ENCODE peak calls at places on chromosomes 7 and 10, in six cellular contexts. V, Q, B, G, O and H are unnamed samples.

GRCh38 chr10:80462986-80463741 is 9.1 kb downstream of the TSPAN14 start:
- DNase-seq in G (peak), V (no peak), Q (no peak), O (no peak), B (peak), H (no peak)

GRCh38 chr10:58189269-58189668 is 78.4 kb downstream of the IPMK start:
- DNase-seq in Q (no peak), G (peak), V (no peak), B (no peak), O (no peak), H (no peak)

GRCh38 chr7:151834281-151835035 is 42.5 kb downstream of the PRKAG2 start:
- DNase-seq in Q (no peak), G (no peak), V (no peak), B (no peak), O (no peak), H (no peak)

GRCh38 chr10:93954726-93955363 is 38.9 kb upstream of the PLCE1 start:
- DNase-seq in G (peak), V (no peak), B (no peak), O (no peak), Q (no peak), H (no peak)

GRCh38 chr7:118352854-118353453 is 128.4 kb downstream of the ANKRD7 start:
- DNase-seq in G (peak), V (no peak), Q (no peak), O (no peak), B (peak), H (peak)

GRCh38 chr7:5420841-5421625 is 2.6 kb downstream of the TNRC18 start:
- DNase-seq in V (no peak), G (peak), B (no peak), O (no peak), Q (no peak), H (no peak)

GRCh38 chr10:31383810-31384588 is 65.0 kb downstream of the ZEB1 start:
- DNase-seq in V (no peak), Q (no peak), B (peak), O (peak), G (no peak), H (peak)

GRCh38 chr10:8874972-8875371 is 820.5 kb downstream of the GATA3 start:
- DNase-seq in O (no peak), Q (no peak), V (no peak), B (no peak), G (no peak), H (no peak)

GRCh38 chr10:100728928-100729876 is 16.2 kb upstream of the PAX2 start:
- DNase-seq in G (peak), B (no peak), V (no peak), Q (no peak), O (no peak), H (peak)

GRCh38 chr10:86254526-86255174 is 111.9 kb downstream of the GRID1 start:
- DNase-seq in Q (no peak), O (no peak), G (no peak), B (no peak), V (no peak), H (no peak)

GRCh38 chr7:139543801-139544603 is 20.5 kb downstream of the CLEC2L start:
- DNase-seq in V (no peak), B (peak), O (no peak), Q (no peak), G (no peak), H (no peak)